ENCODE peak calls at places on chromosome 20, in four cellular contexts. One of them, this sample, is unnamed. For H3K4me1, the result is how much of the 10 kb centered on the place peaks cover.

GRCh38 chr20:13870349-13870748 is 85.5 kb downstream of the NDUFAF5 start:
- DNase-seq in mammary epithelial cell: no peak
- DNase-seq in H1: no peak
- DNase-seq in tibial nerve: no peak
- DNase-seq in this sample: no peak

GRCh38 chr20:13800728-13801134 is 15.9 kb downstream of the NDUFAF5 start:
- DNase-seq in mammary epithelial cell: peak
- DNase-seq in H1: no peak
- DNase-seq in tibial nerve: peak
- DNase-seq in this sample: peak

GRCh38 chr20:45890077-45890996 is 671 bp downstream of the NEURL2 start:
- DNase-seq in mammary epithelial cell: no peak
- DNase-seq in H1: peak
- DNase-seq in tibial nerve: peak
- DNase-seq in this sample: peak

GRCh38 chr20:53539516-53539915 is 54.1 kb downstream of the ZNF217 start:
- DNase-seq in mammary epithelial cell: no peak
- DNase-seq in H1: no peak
- DNase-seq in tibial nerve: no peak
- DNase-seq in this sample: no peak

GRCh38 chr20:41166201-41167117 is 29.1 kb downstream of the PLCG1 start:
- DNase-seq in mammary epithelial cell: no peak
- DNase-seq in H1: no peak
- DNase-seq in tibial nerve: no peak
- DNase-seq in this sample: no peak

GRCh38 chr20:3408251-3408637 is 775 bp upstream of the DNAAF9 start:
- DNase-seq in mammary epithelial cell: no peak
- DNase-seq in H1: no peak
- DNase-seq in tibial nerve: no peak
- DNase-seq in this sample: no peak

GRCh38 chr20:11544029-11544678 is 373.5 kb upstream of the BTBD3 start:
- DNase-seq in mammary epithelial cell: peak
- DNase-seq in H1: no peak
- DNase-seq in tibial nerve: peak
- DNase-seq in this sample: no peak

GRCh38 chr20:62476074-62476838 is 461 bp upstream of the GATA5 start:
- DNase-seq in mammary epithelial cell: no peak
- DNase-seq in H1: no peak
- DNase-seq in tibial nerve: no peak
- DNase-seq in this sample: no peak

GRCh38 chr20:36311854-36312723 is 6.0 kb downstream of the DLGAP4 start:
- DNase-seq in mammary epithelial cell: no peak
- DNase-seq in H1: no peak
- DNase-seq in tibial nerve: no peak
- DNase-seq in this sample: no peak

GRCh38 chr20:38428800-38429199 is 6.3 kb downstream of the SNHG17 start:
- DNase-seq in mammary epithelial cell: no peak
- DNase-seq in H1: no peak
- DNase-seq in tibial nerve: no peak
- DNase-seq in this sample: no peak

GRCh38 chr20:52494244-52494643 is 302.7 kb upstream of the ZFP64 start:
- DNase-seq in mammary epithelial cell: peak
- DNase-seq in H1: no peak
- DNase-seq in tibial nerve: no peak
- DNase-seq in this sample: no peak

GRCh38 chr20:35405775-35406174 is 6.0 kb downstream of the UQCC1 start:
- DNase-seq in mammary epithelial cell: no peak
- DNase-seq in H1: no peak
- DNase-seq in tibial nerve: no peak
- DNase-seq in this sample: no peak

GRCh38 chr20:58818585-58819285 is 32.0 kb downstream of the GNAS-AS1 start:
- DNase-seq in mammary epithelial cell: peak
- DNase-seq in H1: no peak
- DNase-seq in tibial nerve: no peak
- DNase-seq in this sample: no peak

GRCh38 chr20:35226775-35227681 is 538 bp downstream of the MMP24 start:
- DNase-seq in mammary epithelial cell: peak
- DNase-seq in H1: no peak
- DNase-seq in tibial nerve: peak
- DNase-seq in this sample: no peak

GRCh38 chr20:1266167-1266973 is at the start of gene SNPH:
- DNase-seq in mammary epithelial cell: peak
- DNase-seq in H1: peak
- DNase-seq in tibial nerve: peak
- DNase-seq in this sample: peak

GRCh38 chr20:41287327-41287726 is 30.2 kb downstream of the ZHX3 start:
- DNase-seq in mammary epithelial cell: peak
- DNase-seq in H1: no peak
- DNase-seq in tibial nerve: no peak
- DNase-seq in this sample: no peak

GRCh38 chr20:17889226-17889625 is 79.4 kb downstream of the SNX5 start:
- DNase-seq in mammary epithelial cell: no peak
- DNase-seq in H1: no peak
- DNase-seq in tibial nerve: no peak
- DNase-seq in this sample: no peak

GRCh38 chr20:3473944-3474343 is 3.1 kb downstream of the ATRN start:
- DNase-seq in mammary epithelial cell: no peak
- DNase-seq in H1: no peak
- DNase-seq in tibial nerve: no peak
- DNase-seq in this sample: no peak

GRCh38 chr20:20712004-20712473 is 405 bp downstream of the RALGAPA2 start:
- DNase-seq in mammary epithelial cell: no peak
- DNase-seq in H1: no peak
- DNase-seq in tibial nerve: no peak
- DNase-seq in this sample: no peak

GRCh38 chr20:52552181-52552872 is 360.7 kb upstream of the ZFP64 start:
- DNase-seq in mammary epithelial cell: peak
- DNase-seq in H1: no peak
- DNase-seq in tibial nerve: no peak
- DNase-seq in this sample: no peak

GRCh38 chr20:3168079-3168828 is 5.1 kb downstream of the LZTS3 start:
- DNase-seq in mammary epithelial cell: no peak
- DNase-seq in H1: peak
- DNase-seq in tibial nerve: no peak
- DNase-seq in this sample: no peak

GRCh38 chr20:41309817-41310216 is 7.7 kb downstream of the ZHX3 start:
- DNase-seq in mammary epithelial cell: peak
- DNase-seq in H1: no peak
- DNase-seq in tibial nerve: no peak
- DNase-seq in this sample: no peak

GRCh38 chr20:60466683-60467022 is 508.4 kb downstream of the CDH26 start:
- DNase-seq in mammary epithelial cell: no peak
- DNase-seq in H1: no peak
- DNase-seq in tibial nerve: no peak
- DNase-seq in this sample: no peak

DNA sequence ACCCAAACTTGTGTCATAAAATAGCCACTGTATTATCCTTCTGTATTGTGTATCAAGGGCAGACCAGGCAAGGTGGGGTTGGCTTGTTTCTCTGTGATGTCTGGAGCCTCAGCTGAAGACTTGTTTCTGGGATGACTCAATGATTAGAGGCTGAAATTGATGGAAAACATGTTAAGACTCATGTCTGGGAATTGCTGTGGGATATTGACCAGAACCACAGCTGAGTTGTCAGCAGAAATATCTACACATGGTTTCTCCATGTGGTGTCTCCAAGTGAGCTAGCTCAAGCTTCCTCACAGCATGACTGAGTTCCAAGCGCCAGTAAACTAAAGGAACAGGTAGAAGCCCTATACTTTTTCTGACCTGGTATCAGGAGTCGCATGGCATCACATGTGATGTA is 128.5 kb upstream of the SYNDIG1 start:
- DNase-seq in mammary epithelial cell: peak
- DNase-seq in H1: no peak
- DNase-seq in tibial nerve: no peak
- DNase-seq in this sample: no peak
- H3K4me1 ChIP-seq in mammary epithelial cell: under half
- H3K4me1 ChIP-seq in H1: under half
- H3K4me1 ChIP-seq in tibial nerve: under half
- H3K4me1 ChIP-seq in this sample: under half

GRCh38 chr20:49986049-49986448 is 3.3 kb downstream of the SNAI1 start:
- DNase-seq in mammary epithelial cell: no peak
- DNase-seq in H1: no peak
- DNase-seq in tibial nerve: no peak
- DNase-seq in this sample: no peak
- H3K4me1 ChIP-seq in mammary epithelial cell: under half
- H3K4me1 ChIP-seq in H1: half or more
- H3K4me1 ChIP-seq in tibial nerve: half or more
- H3K4me1 ChIP-seq in this sample: half or more

DNA sequence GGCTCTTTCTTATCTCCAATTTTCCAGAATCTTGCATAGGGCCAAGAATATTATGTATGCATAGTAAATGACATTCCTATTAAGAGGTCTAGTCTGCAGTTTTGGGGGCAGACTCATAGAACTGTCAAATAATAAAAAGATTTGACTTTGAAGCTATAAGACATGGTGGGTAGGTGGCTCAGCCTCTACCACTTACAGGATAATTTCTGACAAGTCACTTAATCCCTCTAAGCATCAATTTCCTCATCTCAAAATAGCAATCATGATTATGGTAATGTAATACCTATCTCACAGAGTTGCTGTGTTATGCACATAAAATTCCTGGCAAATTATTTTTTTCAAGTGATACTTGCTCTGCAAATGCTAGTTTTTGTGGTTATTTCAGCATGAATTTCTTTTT is 329.1 kb downstream of the PLCB1 start:
- DNase-seq in mammary epithelial cell: no peak
- DNase-seq in H1: no peak
- DNase-seq in tibial nerve: no peak
- DNase-seq in this sample: no peak
- H3K4me1 ChIP-seq in mammary epithelial cell: under half
- H3K4me1 ChIP-seq in H1: under half
- H3K4me1 ChIP-seq in tibial nerve: under half
- H3K4me1 ChIP-seq in this sample: under half

GRCh38 chr20:63580796-63581461 is 6.9 kb upstream of the HELZ2 start:
- DNase-seq in mammary epithelial cell: peak
- DNase-seq in H1: no peak
- DNase-seq in tibial nerve: peak
- DNase-seq in this sample: no peak
- H3K4me1 ChIP-seq in mammary epithelial cell: under half
- H3K4me1 ChIP-seq in H1: under half
- H3K4me1 ChIP-seq in tibial nerve: under half
- H3K4me1 ChIP-seq in this sample: under half

GRCh38 chr20:49695830-49696229 is 17.8 kb downstream of the B4GALT5 start:
- DNase-seq in mammary epithelial cell: no peak
- DNase-seq in H1: no peak
- DNase-seq in tibial nerve: no peak
- DNase-seq in this sample: no peak

GRCh38 chr20:49692941-49693340 is 20.7 kb downstream of the B4GALT5 start:
- DNase-seq in mammary epithelial cell: no peak
- DNase-seq in H1: no peak
- DNase-seq in tibial nerve: no peak
- DNase-seq in this sample: no peak

GRCh38 chr20:49696594-49696993 is 17.1 kb downstream of the B4GALT5 start:
- DNase-seq in mammary epithelial cell: peak
- DNase-seq in H1: no peak
- DNase-seq in tibial nerve: no peak
- DNase-seq in this sample: no peak

GRCh38 chr20:49693435-49694171 is 20.1 kb downstream of the B4GALT5 start:
- DNase-seq in mammary epithelial cell: peak
- DNase-seq in H1: no peak
- DNase-seq in tibial nerve: no peak
- DNase-seq in this sample: no peak

GRCh38 chr20:49694450-49695071 is 19.1 kb downstream of the B4GALT5 start:
- DNase-seq in mammary epithelial cell: no peak
- DNase-seq in H1: no peak
- DNase-seq in tibial nerve: no peak
- DNase-seq in this sample: no peak
- H3K4me1 ChIP-seq in mammary epithelial cell: half or more
- H3K4me1 ChIP-seq in H1: under half
- H3K4me1 ChIP-seq in tibial nerve: under half
- H3K4me1 ChIP-seq in this sample: half or more

GRCh38 chr20:44304383-44304782 is 6.6 kb downstream of the FITM2 start:
- DNase-seq in mammary epithelial cell: no peak
- DNase-seq in H1: no peak
- DNase-seq in tibial nerve: no peak
- DNase-seq in this sample: no peak

GRCh38 chr20:44310664-44311639 is at the start of gene FITM2:
- DNase-seq in mammary epithelial cell: peak
- DNase-seq in H1: peak
- DNase-seq in tibial nerve: peak
- DNase-seq in this sample: peak

GRCh38 chr20:44306927-44307326 is 4.1 kb downstream of the FITM2 start:
- DNase-seq in mammary epithelial cell: no peak
- DNase-seq in H1: no peak
- DNase-seq in tibial nerve: no peak
- DNase-seq in this sample: no peak

GRCh38 chr20:44314870-44315269 is 3.9 kb upstream of the FITM2 start:
- DNase-seq in mammary epithelial cell: no peak
- DNase-seq in H1: no peak
- DNase-seq in tibial nerve: no peak
- DNase-seq in this sample: no peak

DNA sequence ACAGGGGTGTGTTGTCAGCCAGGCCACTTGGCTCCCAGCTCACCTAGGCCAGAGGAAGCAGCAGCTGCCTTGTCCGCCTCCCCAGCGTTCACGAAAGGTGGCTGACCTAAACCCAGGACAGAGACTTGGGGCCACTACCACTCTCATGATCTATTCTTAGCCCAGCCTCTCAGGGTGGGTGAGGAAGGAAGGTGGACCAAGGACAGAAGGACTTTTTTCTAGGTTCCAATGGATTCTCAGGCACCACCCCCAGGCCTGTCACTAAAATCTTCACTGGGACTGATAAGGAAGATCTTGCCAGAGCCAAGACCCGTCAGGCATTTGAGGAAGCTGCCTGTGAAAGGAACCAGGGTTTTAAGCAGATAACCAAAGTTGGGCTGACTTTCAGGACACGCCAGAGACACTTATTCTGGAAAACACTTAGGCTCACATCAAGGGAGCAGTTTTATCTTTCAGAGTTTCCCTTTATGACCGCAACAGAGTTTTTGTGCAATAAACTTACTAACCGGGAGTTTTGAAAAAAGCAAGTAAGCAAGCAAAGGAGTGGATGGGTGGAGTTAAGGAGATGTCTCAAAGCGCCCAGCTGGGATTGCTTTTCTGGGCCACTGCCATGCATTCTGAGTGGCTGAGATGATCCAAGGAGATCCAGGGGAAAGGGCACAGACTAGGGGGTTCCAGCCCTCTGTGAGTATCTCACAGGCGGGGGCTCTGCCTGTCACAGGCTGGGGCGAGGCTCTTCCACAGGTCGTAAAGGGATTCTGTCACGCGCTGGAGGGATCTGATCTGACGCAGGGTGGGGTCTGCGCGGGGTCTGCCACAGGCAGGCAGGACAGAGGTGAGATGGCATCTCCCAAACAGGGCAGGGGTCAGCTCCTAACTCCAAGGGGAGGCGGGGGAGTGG is 989 bp downstream of the FITM2 start:
- DNase-seq in mammary epithelial cell: peak
- DNase-seq in H1: no peak
- DNase-seq in tibial nerve: peak
- DNase-seq in this sample: no peak
- H3K4me1 ChIP-seq in mammary epithelial cell: under half
- H3K4me1 ChIP-seq in H1: under half
- H3K4me1 ChIP-seq in tibial nerve: under half
- H3K4me1 ChIP-seq in this sample: under half

This sample was measured in esophagus muscularis mucosa.